ENCODE peak calls at places on chromosomes 13 and 19, in five cellular contexts. Z is body of pancreas, J is ovary, K is stomach, V is heart left ventricle. H is an unnamed sample.

GRCh38 chr19:10828981-10829821 is 6.8 kb downstream of the TMED1 start:
- DNase-seq in Z (no peak), J (no peak), K (no peak), V (no peak), H (no peak)

GRCh38 chr19:8149261-8150094 is at the start of gene FBN3:
- DNase-seq in Z (no peak), J (no peak), K (no peak), V (no peak), H (no peak)

GRCh38 chr13:100214886-100215285 is 126.0 kb downstream of the PCCA start:
- DNase-seq in Z (no peak), J (no peak), K (no peak), V (no peak), H (no peak)

GRCh38 chr19:21569497-21569870 is 64.1 kb downstream of the ZNF429 start:
- DNase-seq in Z (peak; percentile 80), J (peak; percentile 60), K (no peak), V (no peak), H (no peak)

GRCh38 chr19:54252845-54253244 is 4.2 kb downstream of the LILRB5 start:
- DNase-seq in Z (no peak), J (no peak), K (no peak), V (no peak), H (peak; percentile 30)

GRCh38 chr13:39259371-39259770 is 221.1 kb downstream of the NHLRC3 start:
- DNase-seq in Z (no peak), J (no peak), K (no peak), V (no peak), H (no peak)

GRCh38 chr13:102002271-102002670 is 399.6 kb downstream of the FGF14 start:
- DNase-seq in Z (no peak), J (no peak), K (no peak), V (no peak), H (no peak)

GRCh38 chr13:47215741-47216140 is 318.9 kb upstream of the HTR2A start:
- DNase-seq in Z (no peak), J (no peak), K (no peak), V (no peak), H (no peak)

GRCh38 chr19:53196777-53197396 is 3.7 kb upstream of the ZNF665 start:
- DNase-seq in Z (peak; percentile 99), J (peak; percentile 99), K (peak; percentile 99), V (peak; percentile 99), H (peak; percentile 99)

GRCh38 chr19:39524495-39524894 is 8.2 kb downstream of the EID2B start:
- DNase-seq in Z (no peak), J (no peak), K (no peak), V (no peak), H (peak; percentile 40)

GRCh38 chr13:77519808-77520207 is 15.7 kb upstream of the SCEL start:
- DNase-seq in Z (no peak), J (no peak), K (no peak), V (no peak), H (no peak)

GRCh38 chr19:43526884-43527859 is at the start of gene ETHE1:
- DNase-seq in Z (peak; percentile 88), J (peak; percentile 77), K (peak; percentile 84), V (peak; percentile 86), H (peak; percentile 93)

GRCh38 chr13:41130356-41130755 is 2.2 kb downstream of the KBTBD6 start:
- DNase-seq in Z (no peak), J (no peak), K (no peak), V (no peak), H (no peak)

GRCh38 chr13:45548281-45548680 is 67.3 kb downstream of the ERICH6B start:
- DNase-seq in Z (no peak), J (no peak), K (no peak), V (no peak), H (no peak)

GRCh38 chr19:55526216-55527196 is 10.4 kb downstream of the SBK2 start:
- DNase-seq in Z (peak; percentile 74), J (no peak), K (peak; percentile 93), V (peak; percentile 68), H (no peak)

GRCh38 chr19:13163609-13164364 is 13.6 kb downstream of the IER2 start:
- DNase-seq in Z (peak; percentile 85), J (peak; percentile 78), K (peak; percentile 76), V (peak; percentile 76), H (peak; percentile 90)

GRCh38 chr19:46659151-46660007 is 1.6 kb downstream of the DACT3 start:
- DNase-seq in Z (peak; percentile 10), J (peak; percentile 65), K (no peak), V (peak; percentile 58), H (peak; percentile 85)

GRCh38 chr13:51734786-51735185 is 69.2 kb downstream of the DHRS12 start:
- DNase-seq in Z (no peak), J (no peak), K (no peak), V (no peak), H (no peak)

GRCh38 chr13:53092931-53093330 is 64.3 kb downstream of the OLFM4 start:
- DNase-seq in Z (no peak), J (no peak), K (no peak), V (no peak), H (no peak)
- TF ChIP-seq POLR2A in Z (no peak), J (no peak), K (no peak), V (no peak), H (no peak)

GRCh38 chr19:42497492-42498226 is 30.6 kb downstream of the CEACAM1 start:
- DNase-seq in Z (peak; percentile 69), J (no peak), K (peak; percentile 60), V (no peak), H (no peak)

GRCh38 chr19:42496551-42497133 is 31.6 kb downstream of the CEACAM1 start:
- DNase-seq in Z (no peak), J (no peak), K (no peak), V (no peak), H (no peak)

GRCh38 chr19:42498387-42498786 is 29.9 kb downstream of the CEACAM1 start:
- DNase-seq in Z (no peak), J (no peak), K (no peak), V (no peak), H (no peak)

GRCh38 chr19:42505066-42505465 is 23.2 kb downstream of the CEACAM1 start:
- DNase-seq in Z (no peak), J (no peak), K (no peak), V (no peak), H (no peak)

DNA sequence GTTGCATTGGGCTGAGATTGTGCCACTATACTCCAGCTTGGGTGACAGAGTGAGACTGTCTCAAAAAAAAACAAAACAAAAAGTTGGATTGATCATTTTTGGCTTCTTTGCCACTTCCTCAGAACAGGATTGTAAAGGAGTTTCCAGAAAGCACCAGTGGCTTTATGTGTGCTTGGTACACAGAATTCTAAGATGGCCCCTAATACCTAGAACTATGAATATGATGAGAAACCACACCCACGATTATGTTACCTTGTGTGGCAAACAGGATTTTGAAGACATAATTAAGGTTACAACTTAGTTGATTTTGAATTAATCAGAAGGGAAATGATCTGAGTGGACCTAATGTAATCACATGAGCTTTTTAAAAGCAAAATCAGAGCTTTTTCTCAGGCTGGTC is 26.5 kb downstream of the CEACAM1 start:
- DNase-seq in Z (no peak), J (no peak), K (no peak), V (no peak), H (no peak)
- TF ChIP-seq POLR2A in Z (no peak), J (no peak), K (no peak), V (no peak), H (no peak)

DNA sequence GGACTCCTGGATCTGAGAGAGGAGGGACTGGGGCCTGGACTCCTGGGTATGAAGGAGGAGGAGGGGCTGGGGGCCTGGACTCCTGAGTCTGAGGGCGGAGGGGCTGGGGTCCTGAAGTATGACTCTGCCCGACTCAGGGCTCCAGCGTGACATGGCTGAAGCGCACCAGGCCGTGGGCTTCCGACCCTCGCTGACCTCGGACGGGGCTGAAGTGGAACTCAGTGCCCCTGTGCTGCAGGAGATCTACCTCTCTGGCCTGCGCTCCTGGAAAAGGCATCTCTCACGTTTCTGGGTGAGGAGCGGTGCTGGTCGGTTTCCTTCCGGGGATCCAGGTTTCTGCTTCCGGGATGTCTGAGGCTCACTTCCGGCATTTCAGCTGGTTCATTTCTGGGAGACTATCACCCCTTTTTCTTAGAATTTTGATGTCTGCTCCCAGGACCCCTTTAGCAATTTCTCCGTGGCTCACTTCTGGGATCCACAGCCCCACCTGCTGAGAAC is 1.2 kb downstream of the CPT1C start:
- DNase-seq in Z (no peak), J (no peak), K (no peak), V (no peak), H (no peak)
- TF ChIP-seq POLR2A in Z (no peak), J (no peak), K (no peak), V (no peak), H (no peak)

GRCh38 chr19:17078038-17078919 is 2.7 kb downstream of the MYO9B start:
- DNase-seq in Z (no peak), J (no peak), K (no peak), V (no peak), H (no peak)
- TF ChIP-seq POLR2A in Z (no peak), J (no peak), K (no peak), V (no peak), H (no peak)

GRCh38 chr13:25291691-25292090 is 4.4 kb upstream of the MTMR6 start:
- DNase-seq in Z (no peak), J (no peak), K (no peak), V (no peak), H (no peak)

GRCh38 chr13:25292301-25292700 is 5.0 kb upstream of the MTMR6 start:
- DNase-seq in Z (no peak), J (no peak), K (no peak), V (no peak), H (no peak)

GRCh38 chr13:25286308-25286968 is 850 bp downstream of the MTMR6 start:
- DNase-seq in Z (peak; percentile 30), J (no peak), K (no peak), V (no peak), H (no peak)

GRCh38 chr13:25288966-25289365 is 1.7 kb upstream of the MTMR6 start:
- DNase-seq in Z (no peak), J (no peak), K (no peak), V (no peak), H (no peak)

DNA sequence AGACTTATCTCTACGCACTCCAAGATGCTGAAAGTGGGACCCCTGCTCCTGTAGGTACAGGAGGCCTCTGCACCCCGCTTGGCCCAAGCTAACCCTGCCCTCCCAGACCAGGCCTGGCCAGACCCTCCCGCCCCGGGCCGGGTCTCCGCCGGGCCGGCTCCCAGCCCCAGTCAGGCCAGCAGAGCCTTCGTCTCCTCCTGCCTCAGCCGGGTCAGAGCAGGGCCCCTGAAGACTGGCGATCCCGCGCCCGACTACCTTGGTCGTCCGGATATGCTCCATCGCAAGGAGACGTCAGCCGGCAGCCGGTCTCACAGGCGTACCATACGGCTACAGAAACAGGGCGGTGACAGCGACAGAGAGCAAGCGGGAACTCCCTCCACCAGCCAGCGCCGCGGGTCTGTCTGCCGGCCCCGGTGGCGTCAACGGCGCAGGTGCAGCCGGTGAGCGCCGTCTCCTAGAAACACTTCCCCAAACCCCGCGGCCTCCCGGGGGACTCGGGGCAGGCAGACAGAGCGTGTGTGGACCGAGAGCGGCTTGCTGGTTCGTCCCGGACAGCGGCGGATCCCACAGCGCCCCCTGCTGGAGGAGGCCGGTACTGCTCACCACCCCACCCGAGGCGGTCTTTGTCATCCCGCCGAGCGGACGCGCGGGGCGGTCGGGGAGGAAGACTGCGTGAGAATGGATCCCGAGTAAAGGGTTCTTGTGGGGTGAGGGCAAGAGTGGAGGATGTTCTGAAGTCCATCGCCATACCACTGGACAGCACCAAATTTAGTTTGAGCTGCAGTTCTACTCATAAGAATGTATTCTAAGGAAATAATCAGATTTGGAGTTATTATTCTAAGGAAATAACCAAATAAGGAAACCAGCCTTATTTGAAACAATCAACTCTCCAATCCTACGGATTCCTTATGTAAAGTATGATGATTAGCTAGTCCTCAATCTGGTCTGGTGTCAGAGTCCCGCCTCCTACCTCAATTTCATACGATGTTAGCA is at the start of gene MTMR6:
- DNase-seq in Z (peak; percentile 91), J (peak; percentile 91), K (peak; percentile 92), V (peak; percentile 91), H (peak; percentile 95)
- TF ChIP-seq POLR2A in Z (peak; percentile 76), J (peak; percentile 44), K (no peak), V (peak; percentile 48), H (peak; percentile 34)